ENCODE peak calls at places on chromosome 15, in eight cellular contexts. C, Q, H, L, M, G, E and Y are unnamed samples.

GRCh38 chr15:101162701-101163483 is 89.0 kb downstream of the CHSY1 start:
- DNase-seq in H (no peak), C (no peak), M (no peak), Q (no peak), E (no peak), G (no peak), L (peak; percentile 85), Y (no peak)

GRCh38 chr15:73322665-73323373 is 45.9 kb downstream of the HCN4 start:
- DNase-seq in H (no peak), G (no peak), L (no peak), E (no peak), Q (no peak), M (no peak), C (no peak), Y (no peak)

GRCh38 chr15:30985081-30985531 is 6.3 kb downstream of the MTMR10 start:
- DNase-seq in L (peak; percentile 25), Q (no peak), H (peak; percentile 40), G (no peak), E (peak; percentile 56), M (no peak), C (no peak), Y (no peak)

GRCh38 chr15:82058026-82058425 is 12.2 kb upstream of the MEX3B start:
- DNase-seq in M (no peak), E (no peak), H (no peak), C (no peak), G (no peak), Q (no peak), L (no peak), Y (no peak)

GRCh38 chr15:98729446-98730042 is 81.2 kb downstream of the IGF1R start:
- DNase-seq in E (no peak), C (no peak), L (no peak), H (no peak), G (no peak), M (no peak), Q (no peak), Y (no peak)

GRCh38 chr15:87575896-87576295 is 680.6 kb downstream of the NTRK3 start:
- DNase-seq in C (no peak), L (peak; percentile 65), E (no peak), M (no peak), Q (no peak), G (no peak), H (no peak), Y (no peak)

GRCh38 chr15:65361708-65362459 is 15.9 kb downstream of the IGDCC3 start:
- DNase-seq in E (no peak), G (no peak), L (no peak), M (no peak), Q (no peak), C (no peak), H (no peak), Y (no peak)

GRCh38 chr15:33963831-33964664 is 4.2 kb upstream of the CHRM5 start:
- DNase-seq in M (no peak), H (peak; percentile 34), Q (peak; percentile 26), E (peak; percentile 41), L (peak; percentile 18), C (no peak), G (no peak), Y (no peak)

GRCh38 chr15:98503970-98504369 is 144.4 kb upstream of the IGF1R start:
- DNase-seq in G (no peak), Q (no peak), L (no peak), C (no peak), E (peak; percentile 32), H (no peak), M (no peak), Y (no peak)

GRCh38 chr15:48059786-48060185 is 61.0 kb upstream of the SLC24A5 start:
- DNase-seq in Q (no peak), C (no peak), M (no peak), L (peak; percentile 74), H (no peak), E (no peak), G (no peak), Y (no peak)

GRCh38 chr15:78831229-78832207 is 20.3 kb upstream of the ADAMTS7 start:
- DNase-seq in E (no peak), Q (no peak), L (no peak), G (no peak), H (no peak), C (no peak), M (no peak), Y (no peak)

GRCh38 chr15:91853501-91853967 is at the start of gene SLCO3A1:
- DNase-seq in H (peak; percentile 37), Q (no peak), M (peak; percentile 37), L (peak; percentile 75), G (peak; percentile 79), E (peak; percentile 49), C (no peak), Y (no peak)